ENCODE peak calls at places on chromosomes 6 and 20, in ten cellular contexts. W is sciatic nerve; O is stimulated activated CD8-positive, alpha-beta memory T cell treated with anti-CD3 and anti-CD28 coated beads, Interleukin-4, amount 100 ng/mL, for 4 hours; M is stimulated activated CD4-positive, alpha-beta T cell treated with anti-CD3 and anti-CD28 coated beads, Interleukin-1b, Interleukin-23, amount 100 ng/mL, for 1 hour; S is epithelial cell of esophagus; R is left ventricle myocardium inferior; G is RWPE1; N is HFF-Myc; Q is skeletal muscle cell; H is foreskin melanocyte. E is an unnamed sample.

GRCh38 chr6:88376759-88377387 is 210.7 kb upstream of the CNR1 start:
- DNase-seq in M (no peak), O (no peak), S (no peak), H (peak; percentile 78), W (no peak), Q (no peak), R (no peak), G (peak; percentile 53), N (peak; percentile 24), E (no peak)

GRCh38 chr6:152976749-152977148 is 6.1 kb downstream of the FBXO5 start:
- DNase-seq in N (no peak), S (no peak), G (no peak), R (no peak), O (no peak), M (no peak), H (no peak), Q (no peak), W (no peak), E (no peak)

GRCh38 chr6:52139985-52140680 is 46.0 kb upstream of the IL17A start:
- DNase-seq in Q (no peak), N (no peak), R (no peak), H (no peak), W (no peak), S (no peak), O (no peak), G (no peak), M (no peak), E (no peak)

GRCh38 chr6:151885234-151885633 is 77.8 kb downstream of the ESR1 start:
- DNase-seq in R (no peak), G (no peak), M (no peak), Q (no peak), O (no peak), W (no peak), N (no peak), S (peak; percentile 56), H (no peak), E (no peak)

GRCh38 chr20:61324906-61325305 is 72.8 kb downstream of the CDH4 start:
- DNase-seq in R (no peak), G (no peak), M (no peak), H (no peak), S (no peak), W (no peak), Q (no peak), N (no peak), O (no peak), E (no peak)

GRCh38 chr20:62595491-62595890 is 46.8 kb upstream of the SLCO4A1 start:
- DNase-seq in H (no peak), G (peak; percentile 96), R (peak; percentile 57), S (peak; percentile 59), Q (no peak), M (no peak), W (no peak), O (no peak), N (no peak), E (no peak)

GRCh38 chr6:3403244-3404154 is 53.4 kb downstream of the SLC22A23 start:
- DNase-seq in Q (no peak), M (no peak), W (no peak), R (no peak), G (peak; percentile 59), H (no peak), S (peak; percentile 92), O (no peak), N (no peak), E (no peak)

GRCh38 chr6:4268171-4268570 is 132.8 kb upstream of the ECI2 start:
- DNase-seq in O (no peak), R (no peak), S (no peak), W (no peak), N (no peak), M (no peak), H (peak; percentile 17), G (no peak), Q (no peak), E (no peak)

GRCh38 chr6:75115501-75115900 is 90.4 kb downstream of the COL12A1 start:
- DNase-seq in R (no peak), Q (peak; percentile 31), S (no peak), H (no peak), G (no peak), W (no peak), N (no peak), O (no peak), M (no peak), E (no peak)

GRCh38 chr20:25090492-25091429 is 8.8 kb upstream of the VSX1 start:
- DNase-seq in G (no peak), W (no peak), Q (no peak), N (no peak), H (no peak), M (no peak), R (no peak), O (peak; percentile 9), S (no peak), E (no peak)

GRCh38 chr6:131213501-131213990 is 78.3 kb downstream of the AKAP7 start:
- DNase-seq in O (no peak), G (no peak), S (no peak), Q (peak; percentile 76), N (peak; percentile 15), W (no peak), M (no peak), H (peak; percentile 65), R (no peak), E (no peak)

GRCh38 chr6:50520862-50521261 is 192.5 kb upstream of the TFAP2D start:
- DNase-seq in W (no peak), N (no peak), O (no peak), Q (no peak), R (no peak), G (no peak), S (no peak), M (no peak), H (no peak), E (no peak)